ENCODE peak calls at places on chromosomes 7 and 10, in four cellular contexts. F, R, S and V are unnamed samples.
A peak's percentile ranks its signal among the peaks of the same experiment; 100 is the strongest.

GRCh38 chr10:86756511-86757109 is at the start of gene BMPR1A:
- DNase-seq in F (no peak), R (no peak), S (no peak), V (no peak)

GRCh38 chr7:28674359-28674782 is 262.1 kb downstream of the CREB5 start:
- DNase-seq in F (peak; percentile 79), R (no peak), S (no peak), V (no peak)

GRCh38 chr10:24894309-24894708 is 58.1 kb downstream of the PRTFDC1 start:
- DNase-seq in F (no peak), R (no peak), S (no peak), V (no peak)

GRCh38 chr10:2908851-2909630 is 158.3 kb upstream of the PFKP start:
- DNase-seq in F (no peak), R (no peak), S (no peak), V (no peak)

GRCh38 chr7:7779888-7780287 is 61.5 kb upstream of the RPA3 start:
- DNase-seq in F (no peak), R (no peak), S (no peak), V (no peak)

GRCh38 chr7:8590791-8591190 is 157.4 kb downstream of the NXPH1 start:
- DNase-seq in F (no peak), R (no peak), S (no peak), V (no peak)

GRCh38 chr7:83603644-83604043 is 45.3 kb downstream of the SEMA3E start:
- DNase-seq in F (no peak), R (no peak), S (no peak), V (no peak)

GRCh38 chr7:86929293-86930109 is 130.0 kb downstream of the ELAPOR2 start:
- DNase-seq in F (no peak), R (no peak), S (no peak), V (no peak)

DNA sequence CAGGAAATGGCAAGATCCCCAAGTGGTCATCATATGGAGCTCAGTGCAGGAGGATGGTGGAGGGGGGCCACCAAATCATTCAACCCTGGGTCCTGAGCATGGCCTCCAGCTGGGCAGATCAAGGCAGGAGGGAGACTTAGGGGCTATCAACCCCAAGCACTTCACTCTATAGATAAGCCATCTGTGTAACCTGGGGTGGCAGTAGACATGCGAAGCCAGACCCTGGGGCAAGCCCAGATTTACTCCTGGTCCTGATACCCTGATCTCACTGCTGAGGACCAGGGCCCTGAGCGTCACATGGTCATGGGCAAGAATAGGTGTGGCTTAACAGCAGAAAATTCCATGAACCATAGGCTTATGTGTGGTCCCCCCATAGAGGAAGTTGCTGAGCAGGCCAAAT is 173.0 kb upstream of the ADCY1 start:
- DNase-seq in F (no peak), R (no peak), S (no peak), V (no peak)
- H3K27ac ChIP-seq in F (no peak overlapping the region), R (no peak overlapping the region), S (no peak overlapping the region), V (no peak overlapping the region)

DNA sequence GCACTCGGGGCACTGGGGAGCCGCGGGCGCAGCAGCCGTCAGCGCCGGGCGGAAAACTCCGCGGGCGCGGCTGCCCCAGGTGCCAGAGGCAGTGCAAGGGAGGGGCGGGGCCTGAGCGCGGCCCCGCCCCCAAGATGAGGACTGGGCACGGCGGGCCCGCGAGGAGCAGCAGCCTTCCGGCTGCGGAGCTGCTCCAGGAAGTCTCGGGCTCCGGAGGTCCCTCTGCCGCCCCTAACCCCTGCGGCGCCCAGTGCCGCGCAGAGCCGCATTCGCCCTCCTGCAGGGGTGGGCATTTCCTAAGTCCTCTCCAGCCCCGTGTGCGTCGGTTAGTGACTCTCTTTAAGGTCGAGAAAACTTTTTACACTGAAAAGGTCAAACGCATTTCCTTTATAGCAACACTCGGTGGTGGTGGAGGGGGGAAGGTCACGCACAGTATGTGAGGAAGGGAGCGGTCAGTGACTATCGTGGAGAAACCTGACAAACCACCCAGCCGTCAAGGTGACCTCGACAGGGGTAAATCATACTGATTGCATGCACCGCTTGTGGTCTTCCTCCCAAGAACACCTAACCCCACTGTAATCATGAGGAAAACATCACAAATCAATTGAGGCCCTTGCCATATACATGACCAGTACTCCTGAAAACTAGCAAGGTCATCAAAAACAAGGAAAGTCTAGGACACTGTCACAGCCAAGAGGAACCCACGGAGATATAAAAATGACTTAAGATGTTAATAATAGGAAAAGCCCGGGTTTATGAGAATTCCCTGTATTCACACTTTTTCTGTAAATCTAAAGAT is at the start of gene ANXA11:
- DNase-seq in F (peak; percentile 40), R (peak; percentile 79), S (peak; percentile 91), V (peak; percentile 85)
- H3K4me1 ChIP-seq in F (peaks cover 3% of the 10 kb centered on the region), R (no peaks in the 10 kb centered on the region), S (peaks cover 49% of the 10 kb centered on the region), V (peaks cover 60% of the 10 kb centered on the region)

GRCh38 chr10:97596101-97597055 is 6.9 kb downstream of the C10orf62 start:
- DNase-seq in F (peak; percentile 59), R (no peak), S (no peak), V (peak; percentile 91)
- TF ChIP-seq CTCF in F (no peak), R (no peak), S (no peak), V (no peak)

DNA sequence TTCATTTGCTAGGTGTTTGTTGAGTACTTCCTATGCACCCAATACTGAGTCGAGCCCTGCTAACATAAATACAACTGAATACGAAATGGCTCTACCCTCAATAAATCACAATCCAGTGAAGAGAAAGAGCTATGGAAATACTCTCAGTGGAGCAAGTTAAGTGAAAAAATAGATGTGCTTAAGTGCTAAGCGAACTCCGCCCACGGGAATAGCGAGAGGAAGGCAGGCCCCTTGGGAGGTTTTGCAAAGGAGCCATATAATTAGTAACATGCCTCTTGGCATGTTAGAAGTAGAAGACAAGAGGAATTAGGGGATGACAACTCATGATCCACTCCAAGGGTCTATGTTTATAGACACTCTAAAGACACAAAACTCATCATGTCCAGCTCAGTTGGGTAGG is 42.8 kb upstream of the TSPAN33 start:
- DNase-seq in F (no peak), R (no peak), S (no peak), V (no peak)
- H3K27ac ChIP-seq in F (no peak overlapping the region), R (no peak overlapping the region), S (no peak overlapping the region), V (no peak overlapping the region)

DNA sequence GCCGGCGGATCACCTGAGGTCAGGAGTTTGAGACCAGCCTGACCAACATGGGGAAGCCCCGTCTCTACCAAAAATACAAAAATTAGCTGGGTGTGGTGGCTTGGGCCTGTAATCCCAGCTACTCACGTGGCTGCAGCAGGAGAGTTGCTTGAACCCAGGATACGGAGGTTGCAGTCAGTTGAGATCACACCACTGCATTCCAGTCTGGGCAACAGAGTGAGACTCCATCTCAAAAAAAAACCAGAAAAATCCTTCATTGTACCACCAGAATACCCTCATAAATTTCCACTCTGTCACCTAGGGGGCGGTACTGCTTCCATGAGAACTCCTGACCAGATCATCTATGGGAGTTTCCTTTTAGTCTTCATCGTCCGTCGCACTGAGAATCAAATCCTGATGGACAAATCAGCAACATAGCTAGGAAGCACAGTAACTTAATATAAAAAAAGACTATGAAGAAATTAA is 225.8 kb upstream of the KLF14 start:
- DNase-seq in F (peak; percentile 53), R (no peak), S (no peak), V (no peak)
- H3K4me1 ChIP-seq in F (peaks cover 26% of the 10 kb centered on the region), R (no peaks in the 10 kb centered on the region), S (peaks cover 72% of the 10 kb centered on the region), V (peaks cover 72% of the 10 kb centered on the region)

DNA sequence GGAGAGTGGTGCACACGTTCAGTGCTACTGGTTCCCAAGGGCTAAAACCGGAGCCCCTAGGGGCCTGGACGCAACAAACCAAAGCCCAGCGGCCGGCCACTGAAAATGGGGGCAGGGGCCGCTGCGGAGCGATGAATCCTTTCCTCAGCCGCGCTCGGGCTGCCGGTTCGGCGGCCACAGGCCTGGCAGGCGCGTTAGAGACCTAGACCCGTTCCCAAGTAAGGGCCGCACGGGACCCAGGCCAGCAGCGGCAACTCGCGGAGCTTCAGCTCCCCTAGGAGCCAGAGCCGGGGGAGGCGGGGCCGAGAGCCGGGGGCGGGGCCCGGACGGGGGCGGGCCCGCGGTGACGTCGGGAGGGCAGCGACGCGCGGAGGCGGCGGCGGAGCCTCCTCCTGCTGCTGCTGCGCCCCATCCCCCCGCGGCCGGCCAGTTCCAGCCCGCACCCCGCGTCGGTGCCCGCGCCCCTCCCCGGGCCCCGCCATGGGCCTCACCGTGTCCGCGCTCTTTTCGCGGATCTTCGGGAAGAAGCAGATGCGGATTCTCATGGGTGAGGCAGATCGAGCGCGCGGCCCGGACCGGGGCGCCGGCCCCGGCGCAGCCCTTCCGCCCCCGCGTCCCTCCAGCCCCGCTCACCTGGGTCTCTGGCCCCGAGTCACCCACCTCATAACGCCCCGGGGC is at the start of gene ARF5:
- DNase-seq in F (no peak), R (peak; percentile 83), S (peak; percentile 91), V (peak; percentile 86)
- TF ChIP-seq CTCF in F (no peak), R (no peak), S (no peak), V (no peak)